ENCODE peak calls at places on chromosomes 7 and 10, in four cellular contexts. One of them, this sample, is unnamed.

GRCh38 chr7:53604201-53604600 is 568.8 kb downstream of the POM121L12 start:
- DNase-seq in HCT116: no peak
- DNase-seq in SK-N-SH: no peak
- DNase-seq in GM12878: no peak
- DNase-seq in this sample: no peak

GRCh38 chr7:158299607-158300006 is 288.0 kb downstream of the PTPRN2 start:
- DNase-seq in GM12878: no peak
- DNase-seq in HCT116: no peak
- DNase-seq in SK-N-SH: no peak
- DNase-seq in this sample: no peak

GRCh38 chr10:15035385-15036301 is 8.1 kb upstream of the OLAH start:
- DNase-seq in SK-N-SH: no peak
- DNase-seq in HCT116: no peak
- DNase-seq in GM12878: no peak
- DNase-seq in this sample: no peak

GRCh38 chr10:85612833-85613232 is 753.8 kb downstream of the GRID1 start:
- DNase-seq in SK-N-SH: no peak
- DNase-seq in GM12878: no peak
- DNase-seq in HCT116: peak
- DNase-seq in this sample: no peak

GRCh38 chr10:3570855-3571266 is 214.1 kb downstream of the KLF6 start:
- DNase-seq in GM12878: no peak
- DNase-seq in SK-N-SH: no peak
- DNase-seq in HCT116: no peak
- DNase-seq in this sample: no peak

GRCh38 chr7:155787171-155787851 is 25.0 kb downstream of the SHH start:
- DNase-seq in SK-N-SH: peak
- DNase-seq in GM12878: no peak
- DNase-seq in HCT116: no peak
- DNase-seq in this sample: no peak

GRCh38 chr7:123499211-123499968 is 35.0 kb downstream of the IQUB start:
- DNase-seq in SK-N-SH: no peak
- DNase-seq in GM12878: no peak
- DNase-seq in HCT116: no peak
- DNase-seq in this sample: no peak

GRCh38 chr7:11239311-11239710 is 265.6 kb downstream of the PHF14 start:
- DNase-seq in HCT116: no peak
- DNase-seq in SK-N-SH: no peak
- DNase-seq in GM12878: no peak
- DNase-seq in this sample: peak

GRCh38 chr10:100877451-100877850 is 35.3 kb upstream of the SLF2 start:
- DNase-seq in GM12878: no peak
- DNase-seq in HCT116: no peak
- DNase-seq in SK-N-SH: no peak
- DNase-seq in this sample: no peak

GRCh38 chr10:100879741-100880360 is 32.9 kb upstream of the SLF2 start:
- DNase-seq in SK-N-SH: no peak
- DNase-seq in HCT116: no peak
- DNase-seq in GM12878: no peak
- DNase-seq in this sample: no peak

GRCh38 chr10:100875484-100876166 is 37.1 kb upstream of the SLF2 start:
- DNase-seq in GM12878: no peak
- DNase-seq in HCT116: no peak
- DNase-seq in SK-N-SH: no peak
- DNase-seq in this sample: no peak

GRCh38 chr10:100876575-100877158 is 36.1 kb upstream of the SLF2 start:
- DNase-seq in SK-N-SH: no peak
- DNase-seq in GM12878: no peak
- DNase-seq in HCT116: no peak
- DNase-seq in this sample: no peak

DNA sequence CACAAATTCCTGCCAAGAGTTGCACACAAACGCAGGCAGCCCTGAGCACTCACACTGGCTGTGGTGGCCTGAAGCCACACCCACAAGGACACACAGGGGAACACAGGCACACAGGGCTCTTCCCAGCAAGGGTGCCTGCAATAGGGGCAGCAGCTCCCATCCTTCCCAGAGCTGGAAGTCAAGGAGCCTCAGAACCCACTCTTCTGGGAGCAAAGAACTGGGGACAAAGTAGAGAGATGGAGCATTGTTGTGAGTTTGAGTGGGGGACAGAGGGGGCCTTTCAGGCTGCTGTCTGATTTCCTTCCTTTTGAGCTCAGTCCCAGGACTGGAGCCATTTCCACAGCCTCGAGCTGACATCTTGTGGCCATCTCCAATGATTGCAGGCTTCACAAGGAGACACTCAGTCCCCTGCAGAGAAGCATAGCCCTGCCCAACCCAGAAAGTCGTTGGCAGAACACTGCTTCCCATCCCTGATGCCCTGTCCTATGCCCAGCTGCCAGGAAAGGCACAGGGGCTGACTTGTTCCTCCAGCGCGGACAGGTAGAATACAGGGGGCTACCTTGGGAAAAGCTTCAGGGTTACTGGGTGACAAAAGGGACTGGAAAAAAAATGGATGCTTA is 34.4 kb upstream of the SLF2 start:
- DNase-seq in SK-N-SH: peak
- DNase-seq in GM12878: no peak
- DNase-seq in HCT116: peak
- DNase-seq in this sample: peak
- TF ChIP-seq JUND in SK-N-SH: no peak
- TF ChIP-seq JUND in GM12878: no peak
- TF ChIP-seq JUND in HCT116: no peak
- TF ChIP-seq JUND in this sample: no peak

GRCh38 chr10:88728107-88728763 is 22.2 kb downstream of the LIPK start:
- DNase-seq in SK-N-SH: no peak
- DNase-seq in HCT116: peak
- DNase-seq in GM12878: no peak
- DNase-seq in this sample: no peak
- TF ChIP-seq JUND in SK-N-SH: no peak
- TF ChIP-seq JUND in HCT116: no peak
- TF ChIP-seq JUND in GM12878: no peak
- TF ChIP-seq JUND in this sample: no peak

DNA sequence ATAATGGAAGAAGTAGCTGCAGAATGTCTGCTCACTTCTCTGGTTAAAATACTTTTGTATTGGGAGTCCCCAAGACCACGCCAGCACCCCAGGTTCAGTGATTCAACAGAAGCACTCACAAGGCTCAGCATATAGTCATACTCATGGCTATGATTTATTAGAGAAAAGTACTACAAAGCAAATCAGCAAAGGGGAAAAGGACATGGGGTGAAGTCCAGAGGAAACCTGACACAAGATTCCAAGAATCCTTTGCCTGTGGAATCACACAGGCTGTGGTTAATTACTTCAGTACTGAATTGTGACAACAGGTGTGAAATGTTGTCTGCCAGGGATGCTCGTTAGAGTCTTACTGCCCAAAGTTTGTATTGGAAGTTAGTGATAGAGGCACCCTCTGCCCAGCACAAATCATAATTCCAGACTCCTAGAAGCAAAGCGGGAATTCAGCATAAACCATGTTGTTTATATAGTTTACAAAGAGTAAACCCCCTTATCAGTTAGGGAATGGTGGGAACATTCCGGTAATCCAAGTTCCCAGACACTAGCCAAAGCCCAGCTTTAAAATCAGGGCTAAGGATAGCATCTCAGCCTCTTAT is 79.4 kb downstream of the HYCC1 start:
- DNase-seq in HCT116: no peak
- DNase-seq in GM12878: no peak
- DNase-seq in SK-N-SH: no peak
- DNase-seq in this sample: no peak
- TF ChIP-seq JUND in HCT116: no peak
- TF ChIP-seq JUND in GM12878: no peak
- TF ChIP-seq JUND in SK-N-SH: no peak
- TF ChIP-seq JUND in this sample: no peak

DNA sequence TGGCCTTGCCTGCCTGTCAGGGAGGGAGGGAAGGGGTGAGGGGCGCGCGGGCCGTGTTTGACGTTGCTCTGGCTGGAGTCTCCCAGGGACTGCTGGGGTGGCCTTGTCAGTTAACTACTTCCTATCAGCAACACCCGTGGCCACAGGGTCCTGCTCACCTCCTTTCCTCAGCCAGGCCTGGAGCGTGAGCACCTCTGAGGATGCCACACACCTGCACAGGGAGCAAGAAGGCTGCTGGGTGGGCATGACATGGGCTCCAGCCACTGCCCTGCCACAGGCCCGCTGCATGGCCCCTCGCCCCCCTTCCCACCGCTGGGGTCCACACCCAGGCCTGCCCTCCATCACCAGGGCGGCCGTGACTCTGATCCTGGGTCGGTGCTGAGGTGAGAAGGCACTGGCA is 212.4 kb downstream of the ELFN1 start:
- DNase-seq in HCT116: no peak
- DNase-seq in SK-N-SH: no peak
- DNase-seq in GM12878: no peak
- DNase-seq in this sample: no peak
- TF ChIP-seq JUND in HCT116: no peak
- TF ChIP-seq JUND in SK-N-SH: no peak
- TF ChIP-seq JUND in GM12878: no peak
- TF ChIP-seq JUND in this sample: no peak

DNA sequence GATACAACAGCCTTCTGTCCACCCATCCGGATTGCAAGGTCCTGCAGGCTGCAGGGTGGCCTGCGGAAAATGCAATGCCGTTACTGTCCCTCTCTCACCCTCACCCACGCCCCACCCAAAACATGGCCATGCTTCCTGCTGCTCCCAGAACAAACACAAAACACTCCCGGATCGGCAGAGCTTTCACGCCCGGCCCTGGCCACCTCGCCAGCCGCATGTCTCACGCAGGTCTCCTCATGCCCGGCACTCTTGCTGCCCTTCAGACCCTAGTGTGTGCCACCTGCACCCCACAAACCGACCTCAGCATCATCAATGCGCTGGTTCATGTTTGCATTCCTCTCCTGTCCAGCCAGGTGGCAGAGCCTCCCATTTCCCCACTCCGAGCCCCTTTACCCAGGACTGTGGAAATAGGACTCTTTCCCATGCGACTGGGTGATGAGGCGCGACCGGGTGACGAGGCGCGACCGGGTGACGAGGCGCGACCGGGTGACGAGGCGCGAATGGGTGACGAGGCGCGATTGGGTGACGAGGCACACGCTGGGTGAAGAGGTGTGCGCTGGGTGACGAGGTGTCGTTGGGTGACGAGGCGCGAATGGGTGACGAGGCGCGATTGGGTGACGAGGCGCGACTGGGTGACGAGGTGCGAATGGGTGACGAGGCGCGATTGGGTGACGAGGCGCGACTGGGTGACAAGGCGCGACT is 8.9 kb upstream of the NOM1 start:
- DNase-seq in SK-N-SH: no peak
- DNase-seq in GM12878: no peak
- DNase-seq in HCT116: no peak
- DNase-seq in this sample: no peak
- TF ChIP-seq JUND in SK-N-SH: no peak
- TF ChIP-seq JUND in GM12878: no peak
- TF ChIP-seq JUND in HCT116: no peak
- TF ChIP-seq JUND in this sample: no peak

GRCh38 chr10:94286898-94287297 is 75.8 kb downstream of the NOC3L start:
- DNase-seq in HCT116: no peak
- DNase-seq in SK-N-SH: no peak
- DNase-seq in GM12878: no peak
- DNase-seq in this sample: no peak
- TF ChIP-seq JUND in HCT116: no peak
- TF ChIP-seq JUND in SK-N-SH: no peak
- TF ChIP-seq JUND in GM12878: no peak
- TF ChIP-seq JUND in this sample: no peak